ENCODE peak calls at places on chromosomes 12 and 14, in seven cellular contexts. One of them, this sample, is unnamed.

GRCh38 chr12:88836156-88836555 is 255.9 kb upstream of the KITLG start:
- DNase-seq in activated B cell treated with CpG ODN at 0.5 μM for 24 hours: no peak
- DNase-seq in fibroblast of pulmonary artery: peak
- DNase-seq in suprapubic skin: no peak
- DNase-seq in left ventricle myocardium inferior: no peak
- DNase-seq in GM06990: no peak
- DNase-seq in upper lobe of right lung: no peak
- DNase-seq in this sample: no peak

GRCh38 chr14:54003064-54003463 is 46.4 kb upstream of the BMP4 start:
- DNase-seq in activated B cell treated with CpG ODN at 0.5 μM for 24 hours: no peak
- DNase-seq in fibroblast of pulmonary artery: no peak
- DNase-seq in suprapubic skin: no peak
- DNase-seq in left ventricle myocardium inferior: no peak
- DNase-seq in GM06990: no peak
- DNase-seq in upper lobe of right lung: no peak
- DNase-seq in this sample: no peak

GRCh38 chr14:21978184-21978998 is 304.8 kb upstream of the OR4E1 start:
- DNase-seq in activated B cell treated with CpG ODN at 0.5 μM for 24 hours: no peak
- DNase-seq in fibroblast of pulmonary artery: peak
- DNase-seq in suprapubic skin: no peak
- DNase-seq in left ventricle myocardium inferior: no peak
- DNase-seq in GM06990: no peak
- DNase-seq in upper lobe of right lung: peak
- DNase-seq in this sample: peak

GRCh38 chr12:34124608-34125007 is 102.3 kb downstream of the ALG10 start:
- DNase-seq in activated B cell treated with CpG ODN at 0.5 μM for 24 hours: no peak
- DNase-seq in fibroblast of pulmonary artery: no peak
- DNase-seq in suprapubic skin: no peak
- DNase-seq in left ventricle myocardium inferior: no peak
- DNase-seq in GM06990: no peak
- DNase-seq in upper lobe of right lung: no peak
- DNase-seq in this sample: no peak

GRCh38 chr12:103879878-103880277 is 38.8 kb upstream of the NT5DC3 start:
- DNase-seq in activated B cell treated with CpG ODN at 0.5 μM for 24 hours: no peak
- DNase-seq in fibroblast of pulmonary artery: no peak
- DNase-seq in suprapubic skin: no peak
- DNase-seq in left ventricle myocardium inferior: no peak
- DNase-seq in GM06990: no peak
- DNase-seq in upper lobe of right lung: no peak
- DNase-seq in this sample: no peak

GRCh38 chr12:3137268-3137761 is 60.1 kb downstream of the TSPAN9 start:
- DNase-seq in activated B cell treated with CpG ODN at 0.5 μM for 24 hours: no peak
- DNase-seq in fibroblast of pulmonary artery: peak
- DNase-seq in suprapubic skin: no peak
- DNase-seq in left ventricle myocardium inferior: peak
- DNase-seq in GM06990: no peak
- DNase-seq in upper lobe of right lung: no peak
- DNase-seq in this sample: peak

GRCh38 chr12:124909831-124910560 is 4.5 kb downstream of the UBC start:
- DNase-seq in activated B cell treated with CpG ODN at 0.5 μM for 24 hours: no peak
- DNase-seq in fibroblast of pulmonary artery: peak
- DNase-seq in suprapubic skin: no peak
- DNase-seq in left ventricle myocardium inferior: no peak
- DNase-seq in GM06990: no peak
- DNase-seq in upper lobe of right lung: no peak
- DNase-seq in this sample: peak

GRCh38 chr14:36773136-36773540 is 111.5 kb downstream of the PAX9 start:
- DNase-seq in activated B cell treated with CpG ODN at 0.5 μM for 24 hours: no peak
- DNase-seq in fibroblast of pulmonary artery: peak
- DNase-seq in suprapubic skin: no peak
- DNase-seq in left ventricle myocardium inferior: no peak
- DNase-seq in GM06990: no peak
- DNase-seq in upper lobe of right lung: no peak
- DNase-seq in this sample: peak

GRCh38 chr12:50923361-50924130 is 28.8 kb upstream of the HIGD1C start:
- DNase-seq in activated B cell treated with CpG ODN at 0.5 μM for 24 hours: no peak
- DNase-seq in fibroblast of pulmonary artery: no peak
- DNase-seq in suprapubic skin: no peak
- DNase-seq in left ventricle myocardium inferior: no peak
- DNase-seq in GM06990: no peak
- DNase-seq in upper lobe of right lung: no peak
- DNase-seq in this sample: peak

GRCh38 chr12:25017336-25017735 is 68.4 kb upstream of the BCAT1 start:
- DNase-seq in activated B cell treated with CpG ODN at 0.5 μM for 24 hours: no peak
- DNase-seq in fibroblast of pulmonary artery: no peak
- DNase-seq in suprapubic skin: no peak
- DNase-seq in left ventricle myocardium inferior: no peak
- DNase-seq in GM06990: no peak
- DNase-seq in upper lobe of right lung: no peak
- DNase-seq in this sample: peak

GRCh38 chr12:26966842-26967241 is 28.6 kb downstream of the FGFR1OP2 start:
- DNase-seq in activated B cell treated with CpG ODN at 0.5 μM for 24 hours: no peak
- DNase-seq in fibroblast of pulmonary artery: no peak
- DNase-seq in suprapubic skin: no peak
- DNase-seq in left ventricle myocardium inferior: no peak
- DNase-seq in GM06990: no peak
- DNase-seq in upper lobe of right lung: no peak
- DNase-seq in this sample: no peak

GRCh38 chr12:104951759-104952509 is 6.2 kb downstream of the SLC41A2 start:
- DNase-seq in activated B cell treated with CpG ODN at 0.5 μM for 24 hours: no peak
- DNase-seq in fibroblast of pulmonary artery: peak
- DNase-seq in suprapubic skin: no peak
- DNase-seq in left ventricle myocardium inferior: no peak
- DNase-seq in GM06990: no peak
- DNase-seq in upper lobe of right lung: no peak
- DNase-seq in this sample: peak

GRCh38 chr14:93049295-93049694 is 66.4 kb downstream of the ITPK1 start:
- DNase-seq in activated B cell treated with CpG ODN at 0.5 μM for 24 hours: no peak
- DNase-seq in fibroblast of pulmonary artery: no peak
- DNase-seq in suprapubic skin: no peak
- DNase-seq in left ventricle myocardium inferior: no peak
- DNase-seq in GM06990: no peak
- DNase-seq in upper lobe of right lung: no peak
- DNase-seq in this sample: no peak

GRCh38 chr14:35835208-35835982 is 9.3 kb downstream of the BRMS1L start:
- DNase-seq in activated B cell treated with CpG ODN at 0.5 μM for 24 hours: no peak
- DNase-seq in fibroblast of pulmonary artery: no peak
- DNase-seq in suprapubic skin: no peak
- DNase-seq in left ventricle myocardium inferior: no peak
- DNase-seq in GM06990: no peak
- DNase-seq in upper lobe of right lung: no peak
- DNase-seq in this sample: no peak

GRCh38 chr12:80460972-80461371 is 16.9 kb downstream of the PTPRQ start:
- DNase-seq in activated B cell treated with CpG ODN at 0.5 μM for 24 hours: no peak
- DNase-seq in fibroblast of pulmonary artery: no peak
- DNase-seq in suprapubic skin: no peak
- DNase-seq in left ventricle myocardium inferior: no peak
- DNase-seq in GM06990: no peak
- DNase-seq in upper lobe of right lung: no peak
- DNase-seq in this sample: no peak

GRCh38 chr12:118404876-118405521 is 28.6 kb downstream of the SUDS3 start:
- DNase-seq in activated B cell treated with CpG ODN at 0.5 μM for 24 hours: no peak
- DNase-seq in fibroblast of pulmonary artery: peak
- DNase-seq in suprapubic skin: no peak
- DNase-seq in left ventricle myocardium inferior: peak
- DNase-seq in GM06990: no peak
- DNase-seq in upper lobe of right lung: no peak
- DNase-seq in this sample: peak

GRCh38 chr14:23162800-23163199 is 20.7 kb downstream of the SLC7A8 start:
- DNase-seq in activated B cell treated with CpG ODN at 0.5 μM for 24 hours: no peak
- DNase-seq in fibroblast of pulmonary artery: no peak
- DNase-seq in suprapubic skin: no peak
- DNase-seq in left ventricle myocardium inferior: no peak
- DNase-seq in GM06990: no peak
- DNase-seq in upper lobe of right lung: no peak
- DNase-seq in this sample: no peak

GRCh38 chr14:50061664-50062437 is 54.5 kb downstream of the VCPKMT start:
- DNase-seq in activated B cell treated with CpG ODN at 0.5 μM for 24 hours: peak
- DNase-seq in fibroblast of pulmonary artery: peak
- DNase-seq in suprapubic skin: no peak
- DNase-seq in left ventricle myocardium inferior: no peak
- DNase-seq in GM06990: peak
- DNase-seq in upper lobe of right lung: peak
- DNase-seq in this sample: peak

GRCh38 chr14:64464695-64465094 is 604 bp upstream of the AKAP5 start:
- DNase-seq in activated B cell treated with CpG ODN at 0.5 μM for 24 hours: no peak
- DNase-seq in fibroblast of pulmonary artery: no peak
- DNase-seq in suprapubic skin: no peak
- DNase-seq in left ventricle myocardium inferior: no peak
- DNase-seq in GM06990: no peak
- DNase-seq in upper lobe of right lung: no peak
- DNase-seq in this sample: peak

GRCh38 chr14:33317675-33318074 is 379.0 kb downstream of the NPAS3 start:
- DNase-seq in activated B cell treated with CpG ODN at 0.5 μM for 24 hours: no peak
- DNase-seq in fibroblast of pulmonary artery: no peak
- DNase-seq in suprapubic skin: no peak
- DNase-seq in left ventricle myocardium inferior: no peak
- DNase-seq in GM06990: no peak
- DNase-seq in upper lobe of right lung: no peak
- DNase-seq in this sample: no peak

GRCh38 chr12:47221256-47222023 is 141.7 kb upstream of the AMIGO2 start:
- DNase-seq in activated B cell treated with CpG ODN at 0.5 μM for 24 hours: no peak
- DNase-seq in fibroblast of pulmonary artery: no peak
- DNase-seq in suprapubic skin: no peak
- DNase-seq in left ventricle myocardium inferior: no peak
- DNase-seq in GM06990: no peak
- DNase-seq in upper lobe of right lung: no peak
- DNase-seq in this sample: no peak

GRCh38 chr14:105026789-105027563 is 6.1 kb upstream of the CDCA4 start:
- DNase-seq in activated B cell treated with CpG ODN at 0.5 μM for 24 hours: no peak
- DNase-seq in fibroblast of pulmonary artery: peak
- DNase-seq in suprapubic skin: no peak
- DNase-seq in left ventricle myocardium inferior: no peak
- DNase-seq in GM06990: no peak
- DNase-seq in upper lobe of right lung: no peak
- DNase-seq in this sample: peak

GRCh38 chr14:93375673-93376156 is 28.7 kb downstream of the COX8C start:
- DNase-seq in activated B cell treated with CpG ODN at 0.5 μM for 24 hours: peak
- DNase-seq in fibroblast of pulmonary artery: no peak
- DNase-seq in suprapubic skin: no peak
- DNase-seq in left ventricle myocardium inferior: no peak
- DNase-seq in GM06990: peak
- DNase-seq in upper lobe of right lung: no peak
- DNase-seq in this sample: no peak

GRCh38 chr14:69933623-69934275 is 54.5 kb downstream of the SMOC1 start:
- DNase-seq in activated B cell treated with CpG ODN at 0.5 μM for 24 hours: no peak
- DNase-seq in fibroblast of pulmonary artery: no peak
- DNase-seq in suprapubic skin: no peak
- DNase-seq in left ventricle myocardium inferior: no peak
- DNase-seq in GM06990: no peak
- DNase-seq in upper lobe of right lung: no peak
- DNase-seq in this sample: no peak

GRCh38 chr14:47057364-47057763 is 405.8 kb upstream of the RPL10L start:
- DNase-seq in activated B cell treated with CpG ODN at 0.5 μM for 24 hours: no peak
- DNase-seq in fibroblast of pulmonary artery: no peak
- DNase-seq in suprapubic skin: no peak
- DNase-seq in left ventricle myocardium inferior: no peak
- DNase-seq in GM06990: no peak
- DNase-seq in upper lobe of right lung: no peak
- DNase-seq in this sample: no peak

GRCh38 chr12:130827432-130827831 is 11.6 kb downstream of the STX2 start:
- DNase-seq in activated B cell treated with CpG ODN at 0.5 μM for 24 hours: no peak
- DNase-seq in fibroblast of pulmonary artery: no peak
- DNase-seq in suprapubic skin: peak
- DNase-seq in left ventricle myocardium inferior: no peak
- DNase-seq in GM06990: no peak
- DNase-seq in upper lobe of right lung: no peak
- DNase-seq in this sample: no peak

GRCh38 chr14:102157346-102157745 is 17.6 kb downstream of the WDR20 start:
- DNase-seq in activated B cell treated with CpG ODN at 0.5 μM for 24 hours: no peak
- DNase-seq in fibroblast of pulmonary artery: no peak
- DNase-seq in suprapubic skin: no peak
- DNase-seq in left ventricle myocardium inferior: no peak
- DNase-seq in GM06990: no peak
- DNase-seq in upper lobe of right lung: no peak
- DNase-seq in this sample: no peak
- TF ChIP-seq CTCF in activated B cell treated with CpG ODN at 0.5 μM for 24 hours: no peak
- TF ChIP-seq CTCF in fibroblast of pulmonary artery: no peak
- TF ChIP-seq CTCF in suprapubic skin: no peak
- TF ChIP-seq CTCF in left ventricle myocardium inferior: no peak
- TF ChIP-seq CTCF in GM06990: no peak
- TF ChIP-seq CTCF in upper lobe of right lung: no peak
- TF ChIP-seq CTCF in this sample: no peak

GRCh38 chr12:99810718-99811593 is 163.4 kb downstream of the GARIN6 start:
- DNase-seq in activated B cell treated with CpG ODN at 0.5 μM for 24 hours: no peak
- DNase-seq in fibroblast of pulmonary artery: peak
- DNase-seq in suprapubic skin: no peak
- DNase-seq in left ventricle myocardium inferior: no peak
- DNase-seq in GM06990: no peak
- DNase-seq in upper lobe of right lung: no peak
- DNase-seq in this sample: peak
- TF ChIP-seq CTCF in activated B cell treated with CpG ODN at 0.5 μM for 24 hours: no peak
- TF ChIP-seq CTCF in fibroblast of pulmonary artery: peak
- TF ChIP-seq CTCF in suprapubic skin: no peak
- TF ChIP-seq CTCF in left ventricle myocardium inferior: no peak
- TF ChIP-seq CTCF in GM06990: peak
- TF ChIP-seq CTCF in upper lobe of right lung: peak
- TF ChIP-seq CTCF in this sample: peak

GRCh38 chr12:203462-204260 is 10.3 kb downstream of the SLC6A12 start:
- DNase-seq in activated B cell treated with CpG ODN at 0.5 μM for 24 hours: no peak
- DNase-seq in fibroblast of pulmonary artery: no peak
- DNase-seq in suprapubic skin: no peak
- DNase-seq in left ventricle myocardium inferior: peak
- DNase-seq in GM06990: no peak
- DNase-seq in upper lobe of right lung: no peak
- DNase-seq in this sample: no peak
- TF ChIP-seq CTCF in activated B cell treated with CpG ODN at 0.5 μM for 24 hours: no peak
- TF ChIP-seq CTCF in fibroblast of pulmonary artery: no peak
- TF ChIP-seq CTCF in suprapubic skin: no peak
- TF ChIP-seq CTCF in left ventricle myocardium inferior: peak
- TF ChIP-seq CTCF in GM06990: no peak
- TF ChIP-seq CTCF in upper lobe of right lung: peak
- TF ChIP-seq CTCF in this sample: no peak

GRCh38 chr12:53048780-53049401 is 974 bp upstream of the TNS2 start:
- DNase-seq in activated B cell treated with CpG ODN at 0.5 μM for 24 hours: no peak
- DNase-seq in fibroblast of pulmonary artery: peak
- DNase-seq in suprapubic skin: peak
- DNase-seq in left ventricle myocardium inferior: peak
- DNase-seq in GM06990: no peak
- DNase-seq in upper lobe of right lung: peak
- DNase-seq in this sample: peak

GRCh38 chr12:53046655-53047220 is 3.1 kb upstream of the TNS2 start:
- DNase-seq in activated B cell treated with CpG ODN at 0.5 μM for 24 hours: peak
- DNase-seq in fibroblast of pulmonary artery: peak
- DNase-seq in suprapubic skin: peak
- DNase-seq in left ventricle myocardium inferior: peak
- DNase-seq in GM06990: peak
- DNase-seq in upper lobe of right lung: peak
- DNase-seq in this sample: peak

GRCh38 chr12:53048033-53048779 is 1.7 kb upstream of the TNS2 start:
- DNase-seq in activated B cell treated with CpG ODN at 0.5 μM for 24 hours: no peak
- DNase-seq in fibroblast of pulmonary artery: no peak
- DNase-seq in suprapubic skin: no peak
- DNase-seq in left ventricle myocardium inferior: peak
- DNase-seq in GM06990: no peak
- DNase-seq in upper lobe of right lung: peak
- DNase-seq in this sample: peak

GRCh38 chr12:53045646-53046045 is 4.2 kb upstream of the TNS2 start:
- DNase-seq in activated B cell treated with CpG ODN at 0.5 μM for 24 hours: no peak
- DNase-seq in fibroblast of pulmonary artery: no peak
- DNase-seq in suprapubic skin: no peak
- DNase-seq in left ventricle myocardium inferior: no peak
- DNase-seq in GM06990: no peak
- DNase-seq in upper lobe of right lung: no peak
- DNase-seq in this sample: no peak

GRCh38 chr12:53047221-53048032 is 2.4 kb upstream of the TNS2 start:
- DNase-seq in activated B cell treated with CpG ODN at 0.5 μM for 24 hours: peak
- DNase-seq in fibroblast of pulmonary artery: peak
- DNase-seq in suprapubic skin: peak
- DNase-seq in left ventricle myocardium inferior: peak
- DNase-seq in GM06990: peak
- DNase-seq in upper lobe of right lung: peak
- DNase-seq in this sample: peak
- TF ChIP-seq CTCF in activated B cell treated with CpG ODN at 0.5 μM for 24 hours: no peak
- TF ChIP-seq CTCF in fibroblast of pulmonary artery: no peak
- TF ChIP-seq CTCF in suprapubic skin: peak
- TF ChIP-seq CTCF in left ventricle myocardium inferior: peak
- TF ChIP-seq CTCF in GM06990: no peak
- TF ChIP-seq CTCF in upper lobe of right lung: no peak
- TF ChIP-seq CTCF in this sample: peak